ENCODE peak calls at places on chromosomes 1 and 21, in nine cellular contexts. X is colonic mucosa, V is neural progenitor cell, N is heart right ventricle, L is natural killer cell, T is GM12865, Z is tibial artery, R is left lung, J is WTC11. E is an unnamed sample.

GRCh38 chr1:202835548-202836072 is 24.9 kb downstream of the PCAT6 start:
- DNase-seq in X (no peak), V (no peak), N (no peak), L (peak), T (peak), Z (no peak), R (no peak), J (no peak), E (no peak)

GRCh38 chr1:3194760-3195479 is 125.9 kb downstream of the PRDM16 start:
- DNase-seq in X (no peak), V (no peak), N (no peak), L (no peak), T (no peak), Z (peak), R (no peak), J (no peak), E (no peak)

GRCh38 chr1:66684353-66684752 is 67.9 kb upstream of the DYNLT5 start:
- DNase-seq in X (no peak), V (no peak), N (no peak), L (no peak), T (peak), Z (no peak), R (no peak), J (no peak), E (no peak)

GRCh38 chr1:193437785-193438184 is 251.4 kb upstream of the B3GALT2 start:
- DNase-seq in X (no peak), V (no peak), N (no peak), L (no peak), T (peak), Z (no peak), R (no peak), J (no peak), E (no peak)

GRCh38 chr1:33426906-33427305 is 4.0 kb downstream of the PHC2 start:
- DNase-seq in X (no peak), V (no peak), N (no peak), L (no peak), T (no peak), Z (no peak), R (no peak), J (no peak), E (no peak)

GRCh38 chr1:41639332-41639936 is 155.0 kb upstream of the EDN2 start:
- DNase-seq in X (no peak), V (no peak), N (no peak), L (no peak), T (peak), Z (no peak), R (no peak), J (no peak), E (no peak)

GRCh38 chr1:57711326-57711725 is 287.5 kb upstream of the DAB1 start:
- DNase-seq in X (no peak), V (no peak), N (no peak), L (no peak), T (no peak), Z (no peak), R (no peak), J (no peak), E (no peak)

GRCh38 chr21:42527489-42528158 is 14.0 kb downstream of the SLC37A1 start:
- DNase-seq in X (no peak), V (no peak), N (no peak), L (no peak), T (peak), Z (no peak), R (no peak), J (no peak), E (no peak)

GRCh38 chr1:99266731-99267130 is 2.4 kb downstream of the PLPPR4 start:
- DNase-seq in X (no peak), V (no peak), N (no peak), L (no peak), T (no peak), Z (no peak), R (no peak), J (no peak), E (no peak)

GRCh38 chr1:155320661-155321576 is at the start of gene RUSC1:
- DNase-seq in X (peak), V (peak), N (peak), L (peak), T (peak), Z (peak), R (peak), J (peak), E (no peak)

GRCh38 chr1:155322953-155323728 is 2.4 kb downstream of the RUSC1 start:
- DNase-seq in X (peak), V (peak), N (peak), L (peak), T (peak), Z (peak), R (peak), J (peak), E (peak)

GRCh38 chr1:155322571-155322952 is 1.9 kb downstream of the RUSC1 start:
- DNase-seq in X (peak), V (peak), N (peak), L (no peak), T (no peak), Z (no peak), R (peak), J (peak), E (no peak)

GRCh38 chr1:155320252-155320651 is 442 bp upstream of the RUSC1 start:
- DNase-seq in X (no peak), V (no peak), N (no peak), L (no peak), T (no peak), Z (no peak), R (no peak), J (no peak), E (no peak)

DNA sequence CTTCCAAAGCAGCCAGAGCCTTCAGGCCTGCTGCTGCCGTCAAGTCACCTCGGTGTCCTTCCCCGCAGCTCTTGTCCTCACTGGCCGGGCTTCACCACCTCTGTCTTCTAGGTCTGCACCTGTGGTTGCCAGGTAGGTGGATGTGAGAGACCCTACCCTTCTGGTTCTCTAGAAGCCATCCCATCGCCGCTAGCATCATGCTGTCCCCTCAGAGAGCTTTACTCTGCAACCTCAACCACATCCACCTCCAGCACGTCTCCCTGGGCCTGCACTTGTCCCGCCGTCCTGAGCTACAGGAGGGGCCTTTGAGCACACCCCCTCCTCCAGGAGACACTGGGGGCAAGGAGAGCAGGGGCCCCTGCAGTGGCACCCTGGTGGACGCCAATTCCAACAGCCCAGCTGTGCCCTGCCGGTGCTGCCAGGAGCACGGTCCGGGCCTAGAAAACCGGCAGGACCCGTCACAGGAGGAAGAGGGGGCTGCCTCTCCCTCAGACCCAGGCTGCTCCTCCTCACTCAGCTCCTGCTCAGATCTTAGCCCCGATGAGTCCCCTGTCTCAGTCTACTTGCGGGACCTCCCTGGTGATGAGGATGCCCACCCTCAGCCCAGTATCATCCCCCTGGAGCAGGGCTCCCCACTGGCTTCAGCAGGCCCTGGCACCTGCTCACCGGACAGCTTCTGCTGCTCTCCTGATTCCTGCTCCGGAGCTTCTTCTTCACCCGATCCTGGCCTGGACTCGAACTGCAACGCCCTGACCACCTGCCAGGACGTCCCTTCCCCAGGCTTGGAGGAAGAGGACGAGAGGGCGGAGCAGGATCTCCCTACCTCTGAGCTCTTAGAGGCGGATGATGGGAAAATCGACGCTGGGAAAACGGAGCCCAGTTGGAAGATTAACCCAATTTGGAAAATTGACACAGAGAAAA is 1.1 kb downstream of the RUSC1 start:
- DNase-seq in X (peak), V (peak), N (no peak), L (no peak), T (no peak), Z (no peak), R (no peak), J (no peak), E (no peak)
- TF ChIP-seq CTCF in X (no peak), V (no peak), N (no peak), L (no peak), T (no peak), Z (no peak), R (no peak), J (no peak), E (no peak)

DNA sequence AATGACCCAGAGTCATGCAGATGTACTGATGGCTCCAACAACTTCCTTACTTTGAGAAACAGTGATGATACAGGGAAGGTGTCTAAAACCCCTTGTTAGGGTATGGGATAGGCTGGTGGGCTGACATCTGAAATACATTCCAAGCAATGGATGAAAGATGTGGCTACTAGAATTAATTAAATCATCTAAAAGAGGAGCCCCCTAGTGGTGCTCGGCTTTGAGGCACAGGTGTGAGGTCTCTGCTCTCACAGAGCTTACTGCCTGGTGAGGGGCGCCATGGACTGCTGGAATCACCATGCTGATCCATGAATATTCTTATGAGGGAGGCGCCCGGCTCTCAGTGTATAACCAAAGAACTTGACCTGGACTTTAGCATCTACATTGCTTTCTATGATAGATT is 48.5 kb downstream of the GNG4 start:
- DNase-seq in X (peak), V (peak), N (no peak), L (no peak), T (no peak), Z (no peak), R (peak), J (peak), E (no peak)
- TF ChIP-seq CTCF in X (no peak), V (peak), N (peak), L (no peak), T (peak), Z (no peak), R (no peak), J (peak), E (peak)

DNA sequence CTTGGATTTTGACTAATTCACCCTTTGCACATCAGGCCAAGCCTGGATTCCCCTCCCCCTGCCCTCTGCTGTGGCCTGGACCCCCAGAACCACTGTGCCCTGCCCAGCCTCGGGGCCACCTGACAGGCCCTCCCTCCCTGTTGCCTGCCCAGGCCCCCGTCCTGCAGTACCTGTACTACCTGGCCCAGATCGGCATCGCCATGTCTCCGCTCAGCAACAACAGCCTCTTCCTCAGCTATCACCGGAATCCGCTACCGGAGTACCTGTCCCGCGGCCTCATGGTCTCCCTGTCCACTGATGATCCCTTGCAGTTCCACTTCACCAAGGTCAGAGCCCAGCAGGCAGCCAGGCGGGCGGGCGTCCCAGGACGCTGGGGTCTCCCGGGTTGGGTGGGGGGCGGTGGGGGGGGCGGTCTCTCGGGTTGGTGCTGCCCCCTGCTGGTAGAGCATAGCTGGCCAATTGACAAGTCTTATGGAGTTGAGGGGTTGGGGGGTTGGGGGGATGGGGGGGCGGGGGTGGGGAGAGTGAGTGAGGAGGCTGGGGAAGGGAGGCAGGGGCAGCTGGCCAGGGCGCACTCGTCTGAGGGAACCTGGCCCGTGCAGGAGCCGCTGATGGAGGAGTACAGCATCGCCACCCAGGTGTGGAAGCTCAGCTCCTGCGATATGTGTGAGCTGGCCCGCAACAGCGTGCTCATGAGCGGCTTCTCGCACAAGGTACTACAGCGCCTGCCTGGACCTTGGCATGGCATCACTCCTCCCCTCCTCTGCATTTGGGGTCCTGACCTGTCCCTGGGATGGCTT is 10.6 kb downstream of the AMPD2 start:
- DNase-seq in X (peak), V (peak), N (no peak), L (peak), T (no peak), Z (no peak), R (peak), J (peak), E (peak)
- TF ChIP-seq CTCF in X (no peak), V (peak), N (peak), L (peak), T (peak), Z (no peak), R (peak), J (peak), E (peak)

DNA sequence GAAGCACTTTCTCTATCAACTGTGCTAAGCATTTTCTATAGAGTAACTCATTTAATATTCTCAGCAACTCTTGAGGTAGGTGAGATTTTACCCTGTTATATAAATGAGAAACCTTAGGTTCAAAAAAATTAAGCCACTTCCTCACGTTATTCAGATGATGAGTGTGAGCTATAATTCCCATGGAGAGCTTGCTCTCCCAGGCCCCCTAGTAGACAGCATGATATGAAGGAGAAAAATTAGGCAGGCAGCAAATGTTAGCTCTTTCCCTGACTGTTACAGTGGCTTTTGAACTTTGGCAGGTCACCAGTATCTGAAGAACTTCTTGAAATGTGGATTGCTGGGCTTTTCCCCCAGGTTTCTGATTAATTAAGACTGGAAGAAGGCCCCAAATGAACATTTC is 753.1 kb downstream of the NCAM2 start:
- DNase-seq in X (peak), V (no peak), N (no peak), L (no peak), T (no peak), Z (no peak), R (no peak), J (no peak), E (no peak)
- TF ChIP-seq CTCF in X (no peak), V (no peak), N (no peak), L (peak), T (no peak), Z (no peak), R (no peak), J (no peak), E (no peak)

GRCh38 chr1:7538849-7539771 is 232.0 kb upstream of the VAMP3 start:
- DNase-seq in X (no peak), V (no peak), N (no peak), L (no peak), T (no peak), Z (no peak), R (no peak), J (peak), E (no peak)
- TF ChIP-seq CTCF in X (no peak), V (no peak), N (no peak), L (no peak), T (no peak), Z (no peak), R (no peak), J (no peak), E (peak)

GRCh38 chr21:17548262-17548661 is 35.4 kb downstream of the CXADR start:
- DNase-seq in X (no peak), V (no peak), N (no peak), L (no peak), T (no peak), Z (no peak), R (no peak), J (no peak), E (no peak)

GRCh38 chr21:17552410-17552809 is 39.6 kb downstream of the CXADR start:
- DNase-seq in X (no peak), V (no peak), N (no peak), L (no peak), T (no peak), Z (no peak), R (no peak), J (no peak), E (no peak)

GRCh38 chr21:17554619-17555472 is 42.0 kb downstream of the CXADR start:
- DNase-seq in X (no peak), V (peak), N (no peak), L (no peak), T (no peak), Z (no peak), R (no peak), J (no peak), E (no peak)

GRCh38 chr21:17550671-17551308 is 37.9 kb downstream of the CXADR start:
- DNase-seq in X (no peak), V (no peak), N (no peak), L (no peak), T (no peak), Z (no peak), R (no peak), J (no peak), E (no peak)

DNA sequence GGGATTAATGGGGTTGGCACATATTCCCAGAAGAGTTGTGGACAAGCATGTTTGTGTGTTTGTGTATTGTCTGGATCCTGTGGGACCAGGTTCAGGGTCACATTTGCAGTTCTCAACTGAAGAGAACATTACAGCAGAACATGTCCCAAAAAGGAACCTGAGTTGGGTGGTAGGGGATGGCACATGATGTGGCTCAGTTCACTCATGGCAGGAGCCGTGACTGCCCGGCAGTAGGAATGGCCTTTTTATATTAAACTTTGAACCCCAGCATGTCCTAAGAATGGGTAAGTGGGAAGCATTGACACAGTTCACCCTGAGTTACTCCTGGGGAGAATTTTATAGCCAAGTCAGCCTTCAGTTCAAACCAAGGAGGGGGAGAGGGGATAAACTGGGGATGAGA is 41.3 kb downstream of the CXADR start:
- DNase-seq in X (no peak), V (no peak), N (no peak), L (no peak), T (no peak), Z (no peak), R (no peak), J (no peak), E (no peak)
- TF ChIP-seq CTCF in X (no peak), V (no peak), N (no peak), L (no peak), T (no peak), Z (no peak), R (no peak), J (no peak), E (no peak)